ENCODE peak calls at places on chromosomes 1 and 21, in four cellular contexts. S is ovary; W is BE2C; J is CD4-positive, CD25-positive, alpha-beta regulatory T cell. X is an unnamed sample. For H3K4me1, the result is how much of the 10 kb centered on the place peaks cover.

GRCh38 chr21:42754270-42754933 is 101.0 kb downstream of the PDE9A start:
- DNase-seq in S (no peak), W (no peak), J (no peak), X (no peak)

GRCh38 chr21:17536381-17536780 is 23.5 kb downstream of the CXADR start:
- DNase-seq in W (no peak), S (no peak), J (no peak), X (no peak)

GRCh38 chr1:98920441-98921110 is 84.1 kb downstream of the PLPPR5 start:
- DNase-seq in J (no peak), W (no peak), S (no peak), X (no peak)

GRCh38 chr1:186595969-186596368 is 84.3 kb downstream of the PTGS2 start:
- DNase-seq in W (no peak), S (no peak), J (no peak), X (no peak)

GRCh38 chr21:23963454-23963853 is 1643.8 kb downstream of the MRPL39 start:
- DNase-seq in W (no peak), J (no peak), S (no peak), X (no peak)

GRCh38 chr1:232033285-232033684 is 406.7 kb downstream of the DISC1 start:
- DNase-seq in W (peak), S (no peak), J (no peak), X (no peak)

GRCh38 chr1:60596791-60597748 is 485.3 kb upstream of the NFIA start:
- DNase-seq in W (no peak), J (no peak), S (no peak), X (no peak)

GRCh38 chr1:84291882-84292655 is 9.4 kb upstream of the SAMD13 start:
- DNase-seq in W (no peak), J (no peak), S (no peak), X (no peak)

GRCh38 chr1:6560267-6560666 is 5.2 kb downstream of the TAS1R1 start:
- DNase-seq in S (no peak), W (no peak), J (no peak), X (no peak)

GRCh38 chr1:47677241-47677940 is 239.5 kb downstream of the FOXD2 start:
- DNase-seq in W (no peak), J (no peak), S (no peak), X (no peak)

GRCh38 chr21:35575280-35575915 is 484.9 kb downstream of the SETD4 start:
- DNase-seq in S (no peak), J (no peak), W (no peak), X (no peak)

GRCh38 chr1:100443739-100444571 is 91.6 kb downstream of the CDC14A start:
- DNase-seq in W (no peak), J (no peak), S (no peak), X (no peak)

GRCh38 chr1:228836427-228836826 is 101.1 kb downstream of the RHOU start:
- DNase-seq in J (no peak), S (no peak), W (no peak), X (no peak)

GRCh38 chr1:184457500-184457899 is 70.7 kb downstream of the C1orf21 start:
- DNase-seq in W (peak), J (no peak), S (no peak), X (no peak)

GRCh38 chr1:63866085-63866484 is 92.3 kb downstream of the ROR1 start:
- DNase-seq in J (no peak), W (no peak), S (no peak), X (no peak)

GRCh38 chr1:232986000-232986922 is 35.9 kb downstream of the NTPCR start:
- DNase-seq in S (no peak), J (no peak), W (no peak), X (no peak)

GRCh38 chr1:58919226-58919985 is 135.6 kb upstream of the JUN start:
- DNase-seq in S (no peak), W (no peak), J (no peak), X (no peak)

GRCh38 chr1:77511440-77511840 is 171.0 kb downstream of the ZZZ3 start:
- DNase-seq in J (no peak), S (no peak), W (no peak), X (no peak)

GRCh38 chr1:197180252-197180878 is 33.9 kb upstream of the ASPM start:
- DNase-seq in S (no peak), W (no peak), J (peak), X (no peak)

GRCh38 chr1:48552420-48552819 is 80.4 kb upstream of the SPATA6 start:
- DNase-seq in W (peak), J (no peak), S (no peak), X (no peak)

GRCh38 chr21:27406297-27407009 is 439.6 kb upstream of the ADAMTS5 start:
- DNase-seq in J (no peak), W (no peak), S (no peak), X (no peak)

GRCh38 chr21:42799516-42799915 is 79.8 kb downstream of the WDR4 start:
- DNase-seq in S (no peak), J (no peak), W (no peak), X (no peak)

GRCh38 chr1:4075436-4076225 is 175.6 kb upstream of the C1orf174 start:
- DNase-seq in J (no peak), W (no peak), S (no peak), X (no peak)

GRCh38 chr1:196481616-196482015 is 126.6 kb downstream of the KCNT2 start:
- DNase-seq in W (no peak), S (no peak), J (no peak), X (no peak)

GRCh38 chr1:42135426-42135825 is 17.8 kb upstream of the GUCA2B start:
- DNase-seq in S (no peak), W (no peak), J (no peak), X (no peak)

DNA sequence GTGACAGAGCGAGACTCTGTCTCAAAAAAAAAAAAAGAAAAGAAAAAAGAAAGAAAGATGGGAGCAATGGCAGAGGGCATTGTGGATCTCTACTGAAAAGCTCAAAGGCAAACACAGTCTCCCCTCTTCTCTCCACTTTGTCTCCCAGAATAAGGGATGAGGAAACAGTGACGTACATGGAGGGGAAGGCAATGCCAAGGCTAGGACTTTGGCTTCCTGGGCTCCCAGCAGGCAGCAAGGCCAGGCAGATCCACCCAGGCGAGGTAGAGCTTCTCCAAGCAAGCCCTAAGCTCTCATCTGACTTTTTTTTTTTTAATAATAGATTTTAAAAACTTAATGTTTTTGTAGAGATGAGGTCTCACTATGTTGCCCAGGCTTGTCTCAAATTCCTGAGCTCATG is 4.6 kb downstream of the ARHGEF2 start:
- DNase-seq in J (no peak), S (no peak), W (no peak), X (no peak)
- H3K4me1 ChIP-seq in J (half or more), S (under half), W (under half), X (half or more)

GRCh38 chr1:8384088-8384487 is 66.2 kb downstream of the SLC45A1 start:
- DNase-seq in S (no peak), J (no peak), W (no peak), X (no peak)
- H3K4me1 ChIP-seq in S (under half), J (under half), W (under half), X (half or more)

DNA sequence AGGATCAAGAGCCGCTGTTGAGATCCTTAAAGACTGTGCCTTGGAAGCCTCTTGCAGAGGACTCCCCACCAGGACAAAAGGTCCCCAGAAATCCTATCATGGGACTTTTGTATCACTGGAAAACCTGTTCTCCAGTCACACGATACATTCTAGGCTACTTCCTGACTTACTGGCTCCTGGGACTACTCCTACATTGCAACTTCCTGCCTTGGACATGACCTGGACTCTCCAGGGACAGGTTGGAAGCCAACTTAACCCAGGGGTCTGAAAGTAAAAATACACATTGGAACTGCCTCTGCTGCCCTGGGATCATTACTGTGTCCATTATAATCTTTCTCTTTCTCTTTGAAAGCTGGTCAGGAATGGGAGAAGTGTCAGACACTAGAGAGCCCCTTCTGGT is 9.9 kb downstream of the PIGV start:
- DNase-seq in W (no peak), S (no peak), J (no peak), X (no peak)
- H3K4me1 ChIP-seq in W (under half), S (under half), J (under half), X (half or more)

DNA sequence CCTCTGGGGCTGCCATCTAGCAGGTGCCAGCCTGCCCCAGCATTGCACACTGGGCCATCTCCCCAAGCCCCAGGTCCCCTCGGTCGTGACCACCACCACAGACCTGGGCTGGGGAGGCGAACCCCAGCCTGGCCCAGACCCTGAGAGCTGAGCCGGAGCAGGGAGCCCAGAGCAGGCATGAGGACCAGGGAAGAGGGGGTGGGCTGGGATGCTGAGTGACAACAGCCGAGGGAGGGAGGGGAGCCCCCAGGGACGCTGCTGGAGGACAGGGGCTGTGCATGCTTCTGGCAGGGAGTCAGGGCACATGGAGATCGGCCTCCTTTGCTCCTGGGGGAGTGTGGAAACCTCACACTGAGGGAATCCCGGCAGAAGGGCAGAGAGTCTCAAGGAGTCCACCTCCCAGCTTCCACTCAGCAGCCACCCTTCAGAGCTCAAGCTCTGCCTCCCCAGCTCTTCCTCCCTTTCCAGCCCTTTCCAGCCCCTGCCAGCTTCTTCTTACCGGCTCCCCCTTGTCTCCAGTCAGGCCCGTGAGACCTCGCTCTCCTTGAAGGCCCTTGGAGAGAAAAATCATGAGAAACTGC is 23.7 kb upstream of the PEF1 start:
- DNase-seq in S (no peak), J (no peak), W (peak), X (no peak)
- H3K4me1 ChIP-seq in S (under half), J (under half), W (under half), X (half or more)

DNA sequence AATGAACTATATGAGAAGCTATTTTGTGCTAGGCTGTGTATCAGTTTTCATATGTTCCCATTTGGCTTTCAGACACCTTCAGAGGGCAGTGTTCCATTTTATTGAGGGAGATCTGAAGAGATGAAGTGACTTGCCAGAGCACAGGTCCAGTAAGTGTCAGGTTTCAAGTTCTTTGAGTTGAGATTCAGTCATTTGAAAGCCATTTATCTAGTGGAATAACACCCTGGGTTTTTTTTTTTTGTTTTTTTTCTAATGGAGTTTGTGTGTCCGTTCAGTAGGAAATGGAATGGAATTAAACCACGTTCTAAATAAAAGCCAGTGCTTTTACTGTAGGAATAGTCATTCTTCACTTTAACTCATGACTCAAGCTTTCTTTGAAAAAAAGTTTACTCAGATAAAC is 652.9 kb upstream of the USP24 start:
- DNase-seq in S (no peak), W (no peak), J (no peak), X (no peak)
- H3K4me1 ChIP-seq in S (under half), W (under half), J (under half), X (under half)

DNA sequence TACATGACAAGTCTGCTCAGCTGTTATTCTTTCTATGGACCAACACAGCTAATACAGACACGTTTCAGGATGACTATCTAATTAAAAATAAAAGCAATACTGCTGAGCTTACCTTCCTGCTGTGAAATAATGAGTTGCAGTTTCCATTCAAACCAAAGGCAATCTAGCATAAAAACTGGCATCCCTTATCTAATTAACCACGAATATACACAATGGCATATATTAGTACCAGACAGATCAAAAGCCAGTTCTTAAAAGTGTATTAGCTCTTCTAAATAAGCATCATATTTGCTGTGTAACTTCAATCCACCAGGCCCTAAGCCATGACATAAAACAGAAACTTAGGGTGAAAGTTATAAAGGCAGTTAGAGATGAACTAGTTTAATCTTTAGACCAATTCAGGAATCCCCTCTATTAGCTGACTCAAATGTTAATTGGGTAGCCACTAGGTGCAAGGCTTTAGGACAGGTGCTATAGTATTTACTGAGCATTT is 20.6 kb downstream of the TESK2 start:
- DNase-seq in S (no peak), W (no peak), J (no peak), X (no peak)
- H3K4me1 ChIP-seq in S (under half), W (under half), J (under half), X (under half)

X was measured in heart right ventricle.